ENCODE peak calls at places on chromosomes 4 and X, in six cellular contexts. S, U, K, Y, N and M are unnamed samples.

GRCh38 chr4:163161536-163162205 is 5.0 kb downstream of the NAF1 start:
- DNase-seq in S (no peak), Y (peak; percentile 82), U (no peak), K (peak; percentile 46), N (peak; percentile 72), M (no peak)

GRCh38 chr4:110633358-110634319 is 10.8 kb upstream of the PITX2 start:
- DNase-seq in Y (no peak), S (no peak), U (no peak), K (no peak), N (no peak), M (no peak)

GRCh38 chr4:3387943-3388348 is 53.8 kb upstream of the HGFAC start:
- DNase-seq in Y (peak; percentile 76), U (no peak), N (peak; percentile 58), S (peak; percentile 29), K (peak; percentile 88), M (no peak)

GRCh38 chrX:154655346-154655745 is 2.0 kb upstream of the CTAG2 start:
- DNase-seq in K (no peak), S (no peak), U (peak; percentile 1), Y (no peak), N (no peak), M (no peak)

GRCh38 chr4:82948647-82949204 is 48.2 kb downstream of the THAP9 start:
- DNase-seq in N (peak; percentile 76), K (no peak), U (no peak), S (no peak), Y (peak; percentile 44), M (no peak)

GRCh38 chr4:85995361-85995760 is 364.5 kb downstream of the MAPK10 start:
- DNase-seq in S (no peak), K (no peak), N (no peak), U (no peak), Y (no peak), M (no peak)

GRCh38 chr4:26140150-26140898 is 180.5 kb upstream of the RBPJ start:
- DNase-seq in K (no peak), S (no peak), N (no peak), Y (peak; percentile 67), U (no peak), M (no peak)

GRCh38 chr4:185470503-185471195 is 884 bp downstream of the CCDC110 start:
- DNase-seq in K (peak; percentile 38), N (peak; percentile 52), Y (peak; percentile 60), S (peak; percentile 21), U (peak; percentile 63), M (no peak)

GRCh38 chrX:153245288-153245731 is 66.2 kb downstream of the MAGEA1 start:
- DNase-seq in U (peak; percentile 29), K (no peak), N (peak; percentile 0), S (peak; percentile 76), Y (no peak), M (no peak)
- H3K4me3 ChIP-seq in U (no peak overlapping the region), K (no peak overlapping the region), N (no peak overlapping the region), S (peak overlapping the region; percentile 27), Y (no peak overlapping the region), M (no peak overlapping the region)

GRCh38 chr4:184041156-184041555 is 136.0 kb downstream of the STOX2 start:
- DNase-seq in U (no peak), S (no peak), K (no peak), N (no peak), Y (no peak), M (no peak)

GRCh38 chr4:184039963-184040383 is 134.9 kb downstream of the STOX2 start:
- DNase-seq in K (peak; percentile 12), N (no peak), Y (no peak), S (no peak), U (no peak), M (no peak)
- TF ChIP-seq EZH2 in K (no peak), N (no peak), Y (no peak), S (no peak), U (no peak), M (no peak)

DNA sequence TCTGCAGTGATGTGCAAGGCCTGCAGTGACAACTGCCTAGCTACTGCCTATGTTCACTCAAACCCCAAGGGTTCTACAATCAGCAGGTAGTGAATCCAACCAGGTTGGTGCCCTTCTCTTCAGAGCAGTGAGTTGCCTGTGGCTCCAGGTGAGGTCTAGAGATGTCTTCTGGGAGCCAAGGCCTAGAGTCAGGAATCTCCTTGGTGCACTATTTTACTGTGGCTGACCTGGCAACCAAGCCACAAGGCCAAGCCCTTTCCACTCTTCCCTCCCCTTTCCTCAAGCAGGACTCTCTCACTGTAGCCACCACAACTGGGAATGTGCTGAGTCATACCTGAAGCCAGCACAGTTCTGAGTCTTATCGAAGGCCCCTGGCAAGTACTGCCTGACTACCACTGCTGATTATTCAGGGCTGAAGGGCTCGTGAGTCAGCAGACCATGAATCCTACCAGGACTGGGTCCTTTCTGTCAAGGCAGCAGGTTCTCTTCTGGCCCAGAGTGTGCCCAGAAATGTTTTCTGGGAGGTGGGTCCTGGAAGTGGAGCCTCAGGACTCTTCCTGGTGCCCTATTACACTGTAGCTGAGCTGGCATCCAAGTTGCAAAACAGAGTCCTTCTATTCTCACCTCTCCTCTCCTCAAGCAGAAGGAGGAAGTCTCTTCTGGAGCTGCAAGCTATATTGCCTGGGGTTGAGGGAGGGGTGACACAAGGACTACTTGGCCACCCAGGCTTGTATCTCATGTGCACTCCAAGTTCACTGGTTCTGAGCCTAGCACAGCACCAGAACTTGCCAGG is 111.6 kb downstream of the BTC start:
- DNase-seq in N (peak; percentile 61), K (peak; percentile 96), Y (peak; percentile 94), U (peak; percentile 72), S (peak; percentile 12), M (no peak)
- H3K4me3 ChIP-seq in N (no peak overlapping the region), K (no peak overlapping the region), Y (no peak overlapping the region), U (no peak overlapping the region), S (no peak overlapping the region), M (no peak overlapping the region)

GRCh38 chrX:25019707-25020390 is 4.1 kb upstream of the ARX start:
- DNase-seq in S (no peak), K (no peak), Y (no peak), U (no peak), N (no peak), M (no peak)

GRCh38 chrX:25022499-25023325 is 6.9 kb upstream of the ARX start:
- DNase-seq in S (no peak), K (no peak), U (peak; percentile 34), Y (no peak), N (no peak), M (no peak)

GRCh38 chrX:25018682-25019081 is 2.9 kb upstream of the ARX start:
- DNase-seq in U (no peak), K (no peak), Y (no peak), N (no peak), S (no peak), M (no peak)

GRCh38 chrX:25021132-25021498 is 5.3 kb upstream of the ARX start:
- DNase-seq in K (no peak), N (no peak), Y (no peak), U (no peak), S (peak; percentile 63), M (no peak)

GRCh38 chrX:25020391-25021131 is 4.8 kb upstream of the ARX start:
- DNase-seq in Y (no peak), K (no peak), N (no peak), S (peak; percentile 73), U (peak; percentile 66), M (no peak)
- TF ChIP-seq EZH2 in Y (no peak), K (no peak), N (peak; percentile 68), S (no peak), U (no peak), M (no peak)

DNA sequence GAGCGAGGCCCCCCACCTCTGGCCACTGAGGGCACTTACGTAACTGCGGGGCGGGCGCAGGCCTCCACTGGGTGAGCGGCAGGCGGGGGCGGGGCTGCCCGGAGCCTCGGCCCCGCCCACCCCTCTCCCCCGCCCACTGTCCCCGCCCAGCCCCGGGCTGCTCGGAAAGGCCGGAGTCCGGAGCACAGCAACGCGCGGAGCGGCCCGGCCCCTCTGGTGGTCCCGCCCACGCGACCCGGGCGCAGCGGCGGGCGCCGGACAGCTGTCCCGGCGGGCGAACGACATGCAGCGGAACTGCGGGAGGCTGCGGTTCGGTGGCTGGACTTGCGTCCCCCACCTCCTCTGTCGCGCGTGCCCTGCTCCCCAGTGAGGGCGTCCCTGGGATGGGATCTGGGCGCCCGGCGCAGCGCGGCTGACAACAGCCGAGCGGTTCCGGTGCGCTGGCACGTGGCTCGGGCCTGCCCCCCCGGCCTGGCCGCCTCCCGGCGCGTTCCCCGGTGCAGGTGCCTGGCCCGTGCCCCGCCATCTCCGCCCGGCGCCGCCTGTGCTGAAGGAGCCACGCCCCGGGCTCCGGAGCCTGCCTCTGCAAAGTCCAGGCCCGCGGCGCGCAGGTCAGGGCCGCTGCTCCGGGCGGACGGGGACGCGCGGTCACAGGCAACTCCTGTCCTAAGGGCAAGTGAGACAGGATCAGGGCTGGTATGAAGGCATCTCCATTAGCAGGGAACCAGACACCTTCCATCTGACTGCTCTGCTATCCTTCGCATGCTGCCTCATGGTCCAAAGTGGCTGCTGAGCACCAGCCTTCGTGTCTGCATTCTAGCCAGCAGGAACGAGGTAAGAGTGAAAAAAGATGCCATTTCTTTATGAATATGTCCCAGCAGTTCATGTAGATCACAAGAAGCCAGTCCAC is 21.8 kb upstream of the JAKMIP1 start:
- DNase-seq in K (peak; percentile 5), N (no peak), U (peak; percentile 86), Y (peak; percentile 49), S (peak; percentile 25), M (no peak)
- H3K4me3 ChIP-seq in K (no peak overlapping the region), N (no peak overlapping the region), U (peak overlapping the region; percentile 27), Y (no peak overlapping the region), S (no peak overlapping the region), M (no peak overlapping the region)

GRCh38 chr4:154490589-154491340 is 834 bp downstream of the DCHS2 start:
- DNase-seq in S (no peak), N (no peak), K (no peak), Y (peak; percentile 6), U (peak; percentile 49), M (no peak)

GRCh38 chr4:154491731-154492249 is at the start of gene DCHS2:
- DNase-seq in N (no peak), S (peak; percentile 2), K (peak; percentile 4), U (peak; percentile 82), Y (peak; percentile 13), M (no peak)

GRCh38 chr4:154492288-154492687 is 689 bp upstream of the DCHS2 start:
- DNase-seq in U (no peak), N (no peak), S (no peak), K (no peak), Y (no peak), M (no peak)

GRCh38 chr4:154490261-154490588 is 1.4 kb downstream of the DCHS2 start:
- DNase-seq in U (peak; percentile 8), S (no peak), N (no peak), Y (no peak), K (no peak), M (no peak)

GRCh38 chr4:154491341-154491679 is 289 bp downstream of the DCHS2 start:
- DNase-seq in K (peak; percentile 48), S (peak; percentile 31), N (no peak), Y (peak; percentile 35), U (no peak), M (no peak)
- TF ChIP-seq EZH2 in K (no peak), S (no peak), N (peak; percentile 34), Y (peak; percentile 90), U (no peak), M (no peak)

DNA sequence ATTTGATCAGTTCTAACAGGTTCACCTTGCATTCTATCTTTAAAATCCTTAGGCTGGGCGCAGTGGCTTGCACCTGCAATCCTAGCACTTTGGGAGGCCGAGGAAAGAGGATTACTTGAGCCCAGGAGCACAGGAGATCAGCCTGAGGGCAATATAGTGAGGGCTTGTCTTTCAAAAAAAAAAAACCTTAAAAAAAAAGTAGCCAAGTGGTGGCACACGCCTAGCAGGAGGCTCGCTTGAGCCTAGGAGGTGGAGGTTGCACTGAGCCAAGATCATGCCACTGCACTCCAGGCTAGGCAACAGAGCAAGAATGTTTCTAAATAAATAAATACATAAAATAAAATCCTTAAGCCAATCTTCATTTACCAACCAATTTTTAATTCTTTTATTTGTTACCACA is 75.6 kb downstream of the PRSS12 start:
- DNase-seq in U (no peak), S (no peak), K (no peak), N (no peak), Y (no peak), M (no peak)
- H3K4me3 ChIP-seq in U (peak overlapping the region; percentile 7), S (no peak overlapping the region), K (no peak overlapping the region), N (no peak overlapping the region), Y (peak overlapping the region; percentile 91), M (no peak overlapping the region)

GRCh38 chr4:54096563-54096962 is 3.4 kb upstream of the GSX2 start:
- DNase-seq in K (no peak), U (no peak), Y (no peak), S (no peak), N (no peak), M (no peak)
- TF ChIP-seq EZH2 in K (no peak), U (peak; percentile 54), Y (no peak), S (no peak), N (no peak), M (no peak)